ENCODE peak calls at places on chromosome 13, in four cellular contexts. S, T, J and H are unnamed samples.

GRCh38 chr13:25171517-25172302 is at the start of gene AMER2:
- DNase-seq in T (no peak), J (peak; percentile 66), S (no peak), H (no peak)

GRCh38 chr13:44989941-44990340 is 603 bp downstream of the GPALPP1 start:
- DNase-seq in T (peak; percentile 8), J (no peak), S (no peak), H (no peak)

GRCh38 chr13:113761136-113761535 is 2.1 kb downstream of the TMEM255B start:
- DNase-seq in S (no peak), T (no peak), J (no peak), H (no peak)

GRCh38 chr13:78147905-78148304 is 229.3 kb upstream of the EDNRB start:
- DNase-seq in J (no peak), T (peak; percentile 17), S (no peak), H (no peak)

GRCh38 chr13:30323524-30323923 is 16.2 kb upstream of the KATNAL1 start:
- DNase-seq in T (no peak), J (no peak), S (no peak), H (no peak)

GRCh38 chr13:35838356-35838755 is 292.8 kb downstream of the DCLK1 start:
- DNase-seq in T (peak; percentile 7), J (no peak), S (no peak), H (no peak)

GRCh38 chr13:113544896-113545295 is 39.7 kb upstream of the TFDP1 start:
- DNase-seq in S (no peak), T (no peak), J (no peak), H (no peak)

GRCh38 chr13:84961023-84961422 is 838.2 kb downstream of the SLITRK6 start:
- DNase-seq in J (no peak), T (no peak), S (no peak), H (no peak)

GRCh38 chr13:41954226-41954625 is 6.7 kb downstream of the VWA8 start:
- DNase-seq in S (no peak), T (no peak), J (no peak), H (no peak)

GRCh38 chr13:83798731-83799130 is 83.5 kb downstream of the SLITRK1 start:
- DNase-seq in J (no peak), T (no peak), S (no peak), H (no peak)

GRCh38 chr13:39890537-39890936 is 235.1 kb downstream of the COG6 start:
- DNase-seq in S (no peak), J (no peak), T (no peak), H (no peak)

GRCh38 chr13:43905435-43906031 is 25.8 kb downstream of the LACC1 start:
- DNase-seq in J (no peak), S (peak; percentile 51), T (peak; percentile 50), H (peak; percentile 9)

GRCh38 chr13:29923554-29924481 is 73.4 kb upstream of the UBL3 start:
- DNase-seq in J (peak; percentile 88), S (peak; percentile 28), T (peak; percentile 78), H (peak; percentile 79)

GRCh38 chr13:41017744-41018582 is 1.2 kb downstream of the ELF1 start:
- DNase-seq in J (no peak), S (no peak), T (no peak), H (no peak)

GRCh38 chr13:20969182-20969581 is 66.6 kb upstream of the XPO4 start:
- DNase-seq in S (no peak), J (no peak), T (peak; percentile 31), H (no peak)

GRCh38 chr13:96934889-96935490 is 59.3 kb downstream of the OXGR1 start:
- DNase-seq in S (no peak), J (no peak), T (no peak), H (no peak)

GRCh38 chr13:65855276-65855675 is 1374.9 kb downstream of the PCDH9 start:
- DNase-seq in J (no peak), T (no peak), S (no peak), H (no peak)

GRCh38 chr13:27481766-27482165 is 31.4 kb upstream of the MTIF3 start:
- DNase-seq in J (peak; percentile 11), S (no peak), T (peak; percentile 32), H (peak; percentile 49)

GRCh38 chr13:50352720-50353491 is 337.7 kb downstream of the KCNRG start:
- DNase-seq in J (no peak), T (no peak), S (no peak), H (no peak)

GRCh38 chr13:102852556-102852955 is 6.7 kb downstream of the ERCC5 start:
- DNase-seq in S (no peak), J (no peak), T (no peak), H (no peak)

GRCh38 chr13:33349996-33350826 is 64.7 kb upstream of the STARD13 start:
- DNase-seq in J (peak; percentile 73), S (no peak), T (peak; percentile 46), H (no peak)

GRCh38 chr13:110194456-110194855 is 112.5 kb downstream of the COL4A1 start:
- DNase-seq in S (no peak), T (no peak), J (no peak), H (no peak)

GRCh38 chr13:50793026-50793425 is 50.5 kb downstream of the DLEU7 start:
- DNase-seq in J (no peak), S (no peak), T (no peak), H (no peak)

GRCh38 chr13:25375727-25376358 is 4.1 kb downstream of the ATP8A2 start:
- DNase-seq in T (peak; percentile 42), J (peak; percentile 54), S (peak; percentile 13), H (peak; percentile 31)

GRCh38 chr13:40985596-40986327 is 33.4 kb downstream of the ELF1 start:
- DNase-seq in T (no peak), J (no peak), S (no peak), H (no peak)

GRCh38 chr13:50149143-50149703 is 134.0 kb downstream of the KCNRG start:
- DNase-seq in T (no peak), J (no peak), S (no peak), H (peak; percentile 40)

GRCh38 chr13:22111961-22112360 is 441.1 kb downstream of the FGF9 start:
- DNase-seq in T (no peak), S (no peak), J (no peak), H (no peak)

GRCh38 chr13:101711307-101712025 is 259.0 kb downstream of the ITGBL1 start:
- DNase-seq in J (no peak), S (no peak), T (no peak), H (no peak)

GRCh38 chr13:112684041-112684440 is 5.8 kb upstream of the ATP11A start:
- DNase-seq in S (no peak), T (no peak), J (no peak), H (no peak)

GRCh38 chr13:20370815-20371421 is 138.8 kb upstream of the GJB6 start:
- DNase-seq in J (no peak), S (no peak), T (no peak), H (no peak)

GRCh38 chr13:43203781-43204180 is 180.4 kb downstream of the DNAJC15 start:
- DNase-seq in J (no peak), T (no peak), S (no peak), H (no peak)

GRCh38 chr13:102651892-102652291 is 43.0 kb downstream of the METTL21C start:
- DNase-seq in J (no peak), S (no peak), T (no peak), H (no peak)

GRCh38 chr13:25922373-25922772 is 129.4 kb downstream of the SHISA2 start:
- DNase-seq in T (no peak), J (no peak), S (no peak), H (no peak)